ENCODE peak calls at places on chromosomes 3 and 15, in ten cellular contexts. One of them, this sample, is unnamed.
A peak's percentile ranks its signal among the peaks of the same experiment; 100 is the strongest.

GRCh38 chr3:42235532-42235931 is 30.5 kb downstream of the CCK start:
- DNase-seq in AG04450: no peak
- DNase-seq in heart left ventricle: no peak
- DNase-seq in brain microvascular endothelial cell: no peak
- DNase-seq in bronchial epithelial cell: no peak
- DNase-seq in ovary: no peak
- DNase-seq in lung: no peak
- DNase-seq in keratinocyte: no peak
- DNase-seq in spleen: no peak
- DNase-seq in psoas muscle: no peak
- DNase-seq in this sample: no peak

GRCh38 chr3:11544413-11545181 is 99.1 kb downstream of the VGLL4 start:
- DNase-seq in AG04450: no peak
- DNase-seq in heart left ventricle: peak; percentile 51
- DNase-seq in brain microvascular endothelial cell: no peak
- DNase-seq in bronchial epithelial cell: no peak
- DNase-seq in ovary: peak; percentile 28
- DNase-seq in lung: no peak
- DNase-seq in keratinocyte: no peak
- DNase-seq in spleen: peak; percentile 83
- DNase-seq in psoas muscle: no peak
- DNase-seq in this sample: peak; percentile 35

GRCh38 chr3:192915306-192915705 is 2.4 kb downstream of the MB21D2 start:
- DNase-seq in AG04450: no peak
- DNase-seq in heart left ventricle: no peak
- DNase-seq in brain microvascular endothelial cell: peak; percentile 53
- DNase-seq in bronchial epithelial cell: peak; percentile 29
- DNase-seq in ovary: no peak
- DNase-seq in lung: no peak
- DNase-seq in keratinocyte: no peak
- DNase-seq in spleen: no peak
- DNase-seq in psoas muscle: no peak
- DNase-seq in this sample: peak; percentile 55

GRCh38 chr3:179558742-179559364 is 3.9 kb upstream of the ACTL6A start:
- DNase-seq in AG04450: no peak
- DNase-seq in heart left ventricle: peak; percentile 62
- DNase-seq in brain microvascular endothelial cell: peak; percentile 80
- DNase-seq in bronchial epithelial cell: peak; percentile 57
- DNase-seq in ovary: peak; percentile 50
- DNase-seq in lung: peak; percentile 63
- DNase-seq in keratinocyte: no peak
- DNase-seq in spleen: peak; percentile 81
- DNase-seq in psoas muscle: peak; percentile 36
- DNase-seq in this sample: peak; percentile 46

GRCh38 chr3:85342915-85343314 is 384.1 kb downstream of the CADM2 start:
- DNase-seq in AG04450: no peak
- DNase-seq in heart left ventricle: no peak
- DNase-seq in brain microvascular endothelial cell: peak; percentile 15
- DNase-seq in bronchial epithelial cell: peak; percentile 37
- DNase-seq in ovary: no peak
- DNase-seq in lung: no peak
- DNase-seq in keratinocyte: no peak
- DNase-seq in spleen: no peak
- DNase-seq in psoas muscle: no peak
- DNase-seq in this sample: no peak

GRCh38 chr15:79116771-79117170 is 26.2 kb upstream of the RASGRF1 start:
- DNase-seq in AG04450: no peak
- DNase-seq in heart left ventricle: no peak
- DNase-seq in brain microvascular endothelial cell: no peak
- DNase-seq in bronchial epithelial cell: no peak
- DNase-seq in ovary: no peak
- DNase-seq in lung: peak; percentile 10
- DNase-seq in keratinocyte: no peak
- DNase-seq in spleen: no peak
- DNase-seq in psoas muscle: no peak
- DNase-seq in this sample: no peak

GRCh38 chr15:32104061-32104980 is 74.0 kb downstream of the CHRNA7 start:
- DNase-seq in AG04450: no peak
- DNase-seq in heart left ventricle: no peak
- DNase-seq in brain microvascular endothelial cell: no peak
- DNase-seq in bronchial epithelial cell: no peak
- DNase-seq in ovary: no peak
- DNase-seq in lung: no peak
- DNase-seq in keratinocyte: no peak
- DNase-seq in spleen: no peak
- DNase-seq in psoas muscle: no peak
- DNase-seq in this sample: no peak

GRCh38 chr3:112486811-112487505 is 12.3 kb downstream of the BTLA start:
- DNase-seq in AG04450: no peak
- DNase-seq in heart left ventricle: no peak
- DNase-seq in brain microvascular endothelial cell: peak; percentile 20
- DNase-seq in bronchial epithelial cell: no peak
- DNase-seq in ovary: no peak
- DNase-seq in lung: no peak
- DNase-seq in keratinocyte: no peak
- DNase-seq in spleen: no peak
- DNase-seq in psoas muscle: no peak
- DNase-seq in this sample: no peak

GRCh38 chr3:14890470-14890869 is 56.9 kb upstream of the NR2C2 start:
- DNase-seq in AG04450: no peak
- DNase-seq in heart left ventricle: no peak
- DNase-seq in brain microvascular endothelial cell: no peak
- DNase-seq in bronchial epithelial cell: no peak
- DNase-seq in ovary: no peak
- DNase-seq in lung: no peak
- DNase-seq in keratinocyte: no peak
- DNase-seq in spleen: peak; percentile 37
- DNase-seq in psoas muscle: no peak
- DNase-seq in this sample: no peak

GRCh38 chr3:47394867-47395266 is 14.0 kb downstream of the PTPN23 start:
- DNase-seq in AG04450: no peak
- DNase-seq in heart left ventricle: peak; percentile 26
- DNase-seq in brain microvascular endothelial cell: no peak
- DNase-seq in bronchial epithelial cell: no peak
- DNase-seq in ovary: no peak
- DNase-seq in lung: no peak
- DNase-seq in keratinocyte: no peak
- DNase-seq in spleen: no peak
- DNase-seq in psoas muscle: no peak
- DNase-seq in this sample: no peak

GRCh38 chr15:48267766-48268165 is 61.7 kb downstream of the SLC12A1 start:
- DNase-seq in AG04450: no peak
- DNase-seq in heart left ventricle: no peak
- DNase-seq in brain microvascular endothelial cell: no peak
- DNase-seq in bronchial epithelial cell: no peak
- DNase-seq in ovary: no peak
- DNase-seq in lung: no peak
- DNase-seq in keratinocyte: no peak
- DNase-seq in spleen: no peak
- DNase-seq in psoas muscle: no peak
- DNase-seq in this sample: no peak

GRCh38 chr3:81442758-81443456 is 318.5 kb downstream of the GBE1 start:
- DNase-seq in AG04450: no peak
- DNase-seq in heart left ventricle: no peak
- DNase-seq in brain microvascular endothelial cell: no peak
- DNase-seq in bronchial epithelial cell: peak; percentile 4
- DNase-seq in ovary: no peak
- DNase-seq in lung: no peak
- DNase-seq in keratinocyte: no peak
- DNase-seq in spleen: no peak
- DNase-seq in psoas muscle: no peak
- DNase-seq in this sample: no peak

GRCh38 chr3:114408763-114409162 is 114.9 kb downstream of the TIGIT start:
- DNase-seq in AG04450: no peak
- DNase-seq in heart left ventricle: no peak
- DNase-seq in brain microvascular endothelial cell: no peak
- DNase-seq in bronchial epithelial cell: no peak
- DNase-seq in ovary: no peak
- DNase-seq in lung: no peak
- DNase-seq in keratinocyte: no peak
- DNase-seq in spleen: no peak
- DNase-seq in psoas muscle: no peak
- DNase-seq in this sample: peak; percentile 31

GRCh38 chr15:81288616-81289015 is 35.3 kb downstream of the STARD5 start:
- DNase-seq in AG04450: no peak
- DNase-seq in heart left ventricle: no peak
- DNase-seq in brain microvascular endothelial cell: no peak
- DNase-seq in bronchial epithelial cell: no peak
- DNase-seq in ovary: no peak
- DNase-seq in lung: no peak
- DNase-seq in keratinocyte: no peak
- DNase-seq in spleen: no peak
- DNase-seq in psoas muscle: no peak
- DNase-seq in this sample: no peak

GRCh38 chr3:50256978-50257890 is 11.7 kb upstream of the SEMA3B start:
- DNase-seq in AG04450: no peak
- DNase-seq in heart left ventricle: peak; percentile 51
- DNase-seq in brain microvascular endothelial cell: no peak
- DNase-seq in bronchial epithelial cell: no peak
- DNase-seq in ovary: no peak
- DNase-seq in lung: no peak
- DNase-seq in keratinocyte: no peak
- DNase-seq in spleen: no peak
- DNase-seq in psoas muscle: no peak
- DNase-seq in this sample: no peak

GRCh38 chr15:87848012-87848411 is 408.5 kb downstream of the NTRK3 start:
- DNase-seq in AG04450: no peak
- DNase-seq in heart left ventricle: no peak
- DNase-seq in brain microvascular endothelial cell: no peak
- DNase-seq in bronchial epithelial cell: no peak
- DNase-seq in ovary: no peak
- DNase-seq in lung: no peak
- DNase-seq in keratinocyte: no peak
- DNase-seq in spleen: no peak
- DNase-seq in psoas muscle: no peak
- DNase-seq in this sample: no peak

GRCh38 chr3:123941150-123941941 is 19.7 kb downstream of the CCDC14 start:
- DNase-seq in AG04450: no peak
- DNase-seq in heart left ventricle: no peak
- DNase-seq in brain microvascular endothelial cell: no peak
- DNase-seq in bronchial epithelial cell: no peak
- DNase-seq in ovary: no peak
- DNase-seq in lung: no peak
- DNase-seq in keratinocyte: no peak
- DNase-seq in spleen: no peak
- DNase-seq in psoas muscle: no peak
- DNase-seq in this sample: no peak

GRCh38 chr15:89506026-89506686 is 9.8 kb upstream of the RHCG start:
- DNase-seq in AG04450: no peak
- DNase-seq in heart left ventricle: no peak
- DNase-seq in brain microvascular endothelial cell: no peak
- DNase-seq in bronchial epithelial cell: no peak
- DNase-seq in ovary: no peak
- DNase-seq in lung: no peak
- DNase-seq in keratinocyte: no peak
- DNase-seq in spleen: no peak
- DNase-seq in psoas muscle: no peak
- DNase-seq in this sample: no peak
- H3K27me3 ChIP-seq in AG04450: peaks cover 23% of the 10 kb centered on the region
- H3K27me3 ChIP-seq in heart left ventricle: no peaks in the 10 kb centered on the region
- H3K27me3 ChIP-seq in brain microvascular endothelial cell: no peaks in the 10 kb centered on the region
- H3K27me3 ChIP-seq in bronchial epithelial cell: no peaks in the 10 kb centered on the region
- H3K27me3 ChIP-seq in ovary: no peaks in the 10 kb centered on the region
- H3K27me3 ChIP-seq in lung: no peaks in the 10 kb centered on the region
- H3K27me3 ChIP-seq in keratinocyte: no peaks in the 10 kb centered on the region
- H3K27me3 ChIP-seq in spleen: no peaks in the 10 kb centered on the region
- H3K27me3 ChIP-seq in psoas muscle: peaks cover 4% of the 10 kb centered on the region
- H3K27me3 ChIP-seq in this sample: peaks cover 2% of the 10 kb centered on the region

DNA sequence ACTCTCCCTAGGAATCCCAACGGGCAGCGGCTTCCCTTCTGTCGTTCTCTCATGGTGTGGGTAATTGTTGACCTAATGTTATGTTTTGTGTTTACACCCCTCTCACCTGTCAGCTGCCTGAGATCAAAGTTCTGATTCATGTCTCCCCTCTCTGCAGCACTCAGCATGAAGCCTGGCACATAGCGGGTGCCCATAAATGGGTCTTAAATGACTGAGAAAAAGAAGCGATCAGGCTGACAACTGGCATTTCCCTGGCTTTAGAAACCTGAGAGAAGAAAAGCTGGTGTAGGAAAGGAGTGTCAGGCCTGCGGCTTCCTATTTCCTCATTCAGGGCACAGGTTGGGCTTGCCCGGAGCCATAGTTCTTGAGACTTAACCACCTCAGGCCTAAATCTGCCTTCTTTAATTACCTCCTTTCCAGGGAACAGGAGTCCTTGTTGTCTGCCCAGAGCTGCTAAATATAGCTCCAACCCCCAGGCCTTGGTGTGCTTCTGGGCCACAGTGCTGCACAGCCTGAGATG is 31.8 kb downstream of the LPP start:
- DNase-seq in AG04450: no peak
- DNase-seq in heart left ventricle: peak; percentile 31
- DNase-seq in brain microvascular endothelial cell: no peak
- DNase-seq in bronchial epithelial cell: peak; percentile 55
- DNase-seq in ovary: no peak
- DNase-seq in lung: peak; percentile 31
- DNase-seq in keratinocyte: no peak
- DNase-seq in spleen: peak; percentile 78
- DNase-seq in psoas muscle: peak; percentile 30
- DNase-seq in this sample: peak; percentile 46
- H3K27me3 ChIP-seq in AG04450: no peaks in the 10 kb centered on the region
- H3K27me3 ChIP-seq in heart left ventricle: no peaks in the 10 kb centered on the region
- H3K27me3 ChIP-seq in brain microvascular endothelial cell: no peaks in the 10 kb centered on the region
- H3K27me3 ChIP-seq in bronchial epithelial cell: peaks cover 2% of the 10 kb centered on the region
- H3K27me3 ChIP-seq in ovary: no peaks in the 10 kb centered on the region
- H3K27me3 ChIP-seq in lung: no peaks in the 10 kb centered on the region
- H3K27me3 ChIP-seq in keratinocyte: no peaks in the 10 kb centered on the region
- H3K27me3 ChIP-seq in spleen: no peaks in the 10 kb centered on the region
- H3K27me3 ChIP-seq in psoas muscle: no peaks in the 10 kb centered on the region
- H3K27me3 ChIP-seq in this sample: no peaks in the 10 kb centered on the region

DNA sequence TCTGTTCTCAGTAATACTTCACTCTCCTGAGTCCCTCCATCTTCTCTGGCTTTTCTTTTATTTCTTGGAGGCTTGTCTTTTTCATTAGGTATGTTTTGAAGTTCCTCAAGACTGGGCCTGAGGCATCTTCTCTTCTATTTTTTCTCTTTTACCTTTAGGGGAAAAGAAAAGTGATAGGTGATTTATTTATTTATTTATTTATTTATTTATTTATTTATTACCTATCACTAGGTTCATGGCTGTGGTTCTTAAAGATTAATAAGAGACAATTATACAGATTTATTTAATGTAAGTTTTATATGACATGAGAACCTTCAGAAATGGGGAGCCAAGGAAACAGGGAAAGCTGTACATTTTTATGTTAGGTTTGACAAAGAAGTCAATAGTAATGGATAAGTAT is 330.3 kb upstream of the RBMS3 start:
- DNase-seq in AG04450: no peak
- DNase-seq in heart left ventricle: no peak
- DNase-seq in brain microvascular endothelial cell: no peak
- DNase-seq in bronchial epithelial cell: no peak
- DNase-seq in ovary: no peak
- DNase-seq in lung: no peak
- DNase-seq in keratinocyte: no peak
- DNase-seq in spleen: no peak
- DNase-seq in psoas muscle: no peak
- DNase-seq in this sample: no peak
- H3K27me3 ChIP-seq in AG04450: no peaks in the 10 kb centered on the region
- H3K27me3 ChIP-seq in heart left ventricle: no peaks in the 10 kb centered on the region
- H3K27me3 ChIP-seq in brain microvascular endothelial cell: no peaks in the 10 kb centered on the region
- H3K27me3 ChIP-seq in bronchial epithelial cell: no peaks in the 10 kb centered on the region
- H3K27me3 ChIP-seq in ovary: no peaks in the 10 kb centered on the region
- H3K27me3 ChIP-seq in lung: no peaks in the 10 kb centered on the region
- H3K27me3 ChIP-seq in keratinocyte: no peaks in the 10 kb centered on the region
- H3K27me3 ChIP-seq in spleen: no peaks in the 10 kb centered on the region
- H3K27me3 ChIP-seq in psoas muscle: no peaks in the 10 kb centered on the region
- H3K27me3 ChIP-seq in this sample: no peaks in the 10 kb centered on the region

GRCh38 chr15:68576253-68577236 is 2.2 kb upstream of the CORO2B start:
- DNase-seq in AG04450: no peak
- DNase-seq in heart left ventricle: no peak
- DNase-seq in brain microvascular endothelial cell: no peak
- DNase-seq in bronchial epithelial cell: no peak
- DNase-seq in ovary: peak; percentile 43
- DNase-seq in lung: no peak
- DNase-seq in keratinocyte: no peak
- DNase-seq in spleen: no peak
- DNase-seq in psoas muscle: no peak
- DNase-seq in this sample: no peak
- H3K27me3 ChIP-seq in AG04450: peaks cover 23% of the 10 kb centered on the region
- H3K27me3 ChIP-seq in heart left ventricle: no peaks in the 10 kb centered on the region
- H3K27me3 ChIP-seq in brain microvascular endothelial cell: peaks cover 2% of the 10 kb centered on the region
- H3K27me3 ChIP-seq in bronchial epithelial cell: peaks cover 17% of the 10 kb centered on the region
- H3K27me3 ChIP-seq in ovary: no peaks in the 10 kb centered on the region
- H3K27me3 ChIP-seq in lung: no peaks in the 10 kb centered on the region
- H3K27me3 ChIP-seq in keratinocyte: peaks cover 54% of the 10 kb centered on the region
- H3K27me3 ChIP-seq in spleen: peaks cover 20% of the 10 kb centered on the region
- H3K27me3 ChIP-seq in psoas muscle: peaks cover 8% of the 10 kb centered on the region
- H3K27me3 ChIP-seq in this sample: no peaks in the 10 kb centered on the region

This sample was measured in astrocyte.